ENCODE peak calls at places on chromosomes 12 and 14, in six cellular contexts. T is kidney tubule cell; G is GM13976; O is neural progenitor cell; Q is lower leg skin; J is activated CD8-positive, alpha-beta T cell treated with anti-CD3 and anti-CD28 coated beads, Interleukin-2, amount 10 ng/mL, durations not matched to agents 7 days and 5 days. X is an unnamed sample.

GRCh38 chr12:77232045-77232444 is 166.7 kb upstream of the E2F7 start:
- DNase-seq in T (no peak), G (no peak), O (no peak), Q (no peak), J (no peak), X (peak)

GRCh38 chr12:5047094-5047493 is 3.4 kb downstream of the KCNA5 start:
- DNase-seq in T (no peak), G (no peak), O (peak), Q (no peak), J (no peak), X (no peak)

GRCh38 chr14:91872011-91872476 is 4.7 kb upstream of the TC2N start:
- DNase-seq in T (peak), G (peak), O (no peak), Q (peak), J (peak), X (peak)

GRCh38 chr14:50272498-50272897 is 39.5 kb downstream of the L2HGDH start:
- DNase-seq in T (peak), G (no peak), O (no peak), Q (no peak), J (no peak), X (no peak)

GRCh38 chr12:60494249-60494648 is 898.4 kb downstream of the SLC16A7 start:
- DNase-seq in T (peak), G (no peak), O (peak), Q (no peak), J (no peak), X (peak)

GRCh38 chr12:120115692-120116442 is 686 bp downstream of the RAB35 start:
- DNase-seq in T (peak), G (no peak), O (no peak), Q (no peak), J (peak), X (peak)

GRCh38 chr12:87818416-87818815 is 210.8 kb downstream of the C12orf50 start:
- DNase-seq in T (no peak), G (no peak), O (no peak), Q (no peak), J (no peak), X (no peak)

GRCh38 chr14:33657478-33657877 is 293.4 kb downstream of the EGLN3 start:
- DNase-seq in T (peak), G (no peak), O (no peak), Q (no peak), J (no peak), X (peak)

GRCh38 chr14:51821822-51822221 is 38.6 kb upstream of the GNG2 start:
- DNase-seq in T (no peak), G (no peak), O (no peak), Q (no peak), J (no peak), X (no peak)

GRCh38 chr12:10189653-10190052 is 10.8 kb downstream of the TMEM52B start:
- DNase-seq in T (no peak), G (no peak), O (no peak), Q (no peak), J (no peak), X (peak)

GRCh38 chr12:120421701-120422100 is 16.2 kb upstream of the COX6A1 start:
- DNase-seq in T (no peak), G (no peak), O (peak), Q (no peak), J (no peak), X (no peak)

GRCh38 chr12:1457901-1458300 is 136.5 kb downstream of the FBXL14 start:
- DNase-seq in T (peak), G (no peak), O (no peak), Q (no peak), J (no peak), X (peak)

GRCh38 chr14:87999282-87999681 is 5.7 kb upstream of the GPR65 start:
- DNase-seq in T (no peak), G (no peak), O (no peak), Q (no peak), J (no peak), X (no peak)

GRCh38 chr14:92414685-92415084 is 91.7 kb downstream of the SLC24A4 start:
- DNase-seq in T (no peak), G (no peak), O (no peak), Q (peak), J (no peak), X (no peak)

GRCh38 chr12:112716099-112717093 is 75.2 kb upstream of the RPH3A start:
- DNase-seq in T (no peak), G (no peak), O (peak), Q (no peak), J (no peak), X (peak)

GRCh38 chr14:100778078-100778927 is 47.6 kb upstream of the MEG3 start:
- DNase-seq in T (no peak), G (no peak), O (no peak), Q (no peak), J (no peak), X (no peak)

GRCh38 chr14:99634443-99634842 is 10.5 kb upstream of the HHIPL1 start:
- DNase-seq in T (no peak), G (no peak), O (no peak), Q (no peak), J (no peak), X (no peak)

GRCh38 chr12:69101505-69101904 is 137.9 kb upstream of the CPSF6 start:
- DNase-seq in T (no peak), G (no peak), O (no peak), Q (no peak), J (no peak), X (peak)

GRCh38 chr14:33968722-33969121 is 17.8 kb upstream of the EGLN3 start:
- DNase-seq in T (no peak), G (no peak), O (no peak), Q (no peak), J (no peak), X (no peak)

GRCh38 chr14:100271247-100271939 is 32.4 kb downstream of the YY1 start:
- DNase-seq in T (peak), G (no peak), O (no peak), Q (no peak), J (no peak), X (peak)

GRCh38 chr12:118190266-118190665 is 54.3 kb downstream of the PEBP1 start:
- DNase-seq in T (peak), G (no peak), O (peak), Q (no peak), J (no peak), X (peak)

GRCh38 chr12:65822732-65823480 is 1.4 kb upstream of the HMGA2 start:
- DNase-seq in T (peak), G (peak), O (peak), Q (no peak), J (no peak), X (peak)

GRCh38 chr12:81147286-81147919 is 69.5 kb downstream of the ACSS3 start:
- DNase-seq in T (no peak), G (peak), O (no peak), Q (no peak), J (no peak), X (no peak)

GRCh38 chr12:1993871-1994371 is 10.3 kb downstream of the DCP1B start:
- DNase-seq in T (peak), G (no peak), O (no peak), Q (no peak), J (no peak), X (peak)

GRCh38 chr14:77955816-77956796 is 156.2 kb downstream of the ADCK1 start:
- DNase-seq in T (peak), G (no peak), O (peak), Q (no peak), J (no peak), X (no peak)

GRCh38 chr12:58811346-58811745 is 109.0 kb downstream of the LRIG3 start:
- DNase-seq in T (no peak), G (no peak), O (no peak), Q (no peak), J (no peak), X (no peak)

GRCh38 chr14:92754956-92755355 is 6.5 kb upstream of the LGMN start:
- DNase-seq in T (peak), G (no peak), O (no peak), Q (no peak), J (no peak), X (no peak)

GRCh38 chr12:105083551-105084105 is 630 bp downstream of the ALDH1L2 start:
- DNase-seq in T (peak), G (peak), O (peak), Q (peak), J (no peak), X (peak)

GRCh38 chr14:69879175-69880047 is at the start of gene SMOC1:
- DNase-seq in T (peak), G (peak), O (peak), Q (no peak), J (no peak), X (peak)

GRCh38 chr14:60349663-60350365 is 100.8 kb downstream of the PPM1A start:
- DNase-seq in T (peak), G (peak), O (peak), Q (no peak), J (peak), X (peak)

GRCh38 chr12:50231346-50231745 is 52.0 kb downstream of the LIMA1 start:
- DNase-seq in T (no peak), G (no peak), O (no peak), Q (no peak), J (no peak), X (no peak)

GRCh38 chr12:131264625-131265024 is 310.9 kb downstream of the ADGRD1 start:
- DNase-seq in T (peak), G (no peak), O (no peak), Q (no peak), J (no peak), X (no peak)